ENCODE peak calls at places on chromosomes 7 and 10, in four cellular contexts. One of them, this sample, is unnamed.

GRCh38 chr10:11793762-11794479 is 29.2 kb upstream of the PROSER2 start:
- DNase-seq in cardiac fibroblast: peak
- DNase-seq in GM06990: no peak
- DNase-seq in NCI-H2171 treated with DMSO at 0.1 percent for 48 hours: no peak
- DNase-seq in this sample: peak

GRCh38 chr7:33237034-33237433 is 107.7 kb downstream of the BBS9 start:
- DNase-seq in NCI-H2171 treated with DMSO at 0.1 percent for 48 hours: no peak
- DNase-seq in GM06990: no peak
- DNase-seq in cardiac fibroblast: peak
- DNase-seq in this sample: peak

GRCh38 chr7:81150951-81151361 is 232.1 kb upstream of the SEMA3C start:
- DNase-seq in GM06990: no peak
- DNase-seq in cardiac fibroblast: peak
- DNase-seq in NCI-H2171 treated with DMSO at 0.1 percent for 48 hours: no peak
- DNase-seq in this sample: no peak

GRCh38 chr7:142583424-142583823 is 165.8 kb upstream of the PRSS1 start:
- DNase-seq in cardiac fibroblast: peak
- DNase-seq in GM06990: peak
- DNase-seq in NCI-H2171 treated with DMSO at 0.1 percent for 48 hours: no peak
- DNase-seq in this sample: peak

GRCh38 chr10:25631471-25631870 is 302.6 kb upstream of the MYO3A start:
- DNase-seq in GM06990: no peak
- DNase-seq in NCI-H2171 treated with DMSO at 0.1 percent for 48 hours: no peak
- DNase-seq in cardiac fibroblast: no peak
- DNase-seq in this sample: no peak

GRCh38 chr7:150514748-150515222 is at the start of gene GIMAP7:
- DNase-seq in NCI-H2171 treated with DMSO at 0.1 percent for 48 hours: no peak
- DNase-seq in cardiac fibroblast: no peak
- DNase-seq in GM06990: peak
- DNase-seq in this sample: peak

GRCh38 chr7:158097511-158098124 is 490.0 kb downstream of the PTPRN2 start:
- DNase-seq in NCI-H2171 treated with DMSO at 0.1 percent for 48 hours: no peak
- DNase-seq in GM06990: no peak
- DNase-seq in cardiac fibroblast: no peak
- DNase-seq in this sample: no peak

GRCh38 chr10:129872001-129872400 is 92.1 kb downstream of the EBF3 start:
- DNase-seq in GM06990: no peak
- DNase-seq in NCI-H2171 treated with DMSO at 0.1 percent for 48 hours: peak
- DNase-seq in cardiac fibroblast: no peak
- DNase-seq in this sample: no peak

GRCh38 chr7:81339946-81340345 is 421.1 kb upstream of the SEMA3C start:
- DNase-seq in GM06990: no peak
- DNase-seq in cardiac fibroblast: peak
- DNase-seq in NCI-H2171 treated with DMSO at 0.1 percent for 48 hours: no peak
- DNase-seq in this sample: no peak

GRCh38 chr7:150962743-150963399 is 15.2 kb downstream of the KCNH2 start:
- DNase-seq in GM06990: no peak
- DNase-seq in NCI-H2171 treated with DMSO at 0.1 percent for 48 hours: peak
- DNase-seq in cardiac fibroblast: peak
- DNase-seq in this sample: peak

GRCh38 chr7:137084607-137085380 is 216.3 kb downstream of the CHRM2 start:
- DNase-seq in NCI-H2171 treated with DMSO at 0.1 percent for 48 hours: no peak
- DNase-seq in cardiac fibroblast: no peak
- DNase-seq in GM06990: no peak
- DNase-seq in this sample: no peak

GRCh38 chr7:50852901-50853300 is 70.2 kb upstream of the GRB10 start:
- DNase-seq in NCI-H2171 treated with DMSO at 0.1 percent for 48 hours: no peak
- DNase-seq in GM06990: no peak
- DNase-seq in cardiac fibroblast: no peak
- DNase-seq in this sample: no peak

GRCh38 chr7:45407730-45408406 is 166.3 kb upstream of the ADCY1 start:
- DNase-seq in GM06990: no peak
- DNase-seq in cardiac fibroblast: no peak
- DNase-seq in NCI-H2171 treated with DMSO at 0.1 percent for 48 hours: no peak
- DNase-seq in this sample: no peak

GRCh38 chr10:74081192-74081803 is 69.3 kb downstream of the AP3M1 start:
- DNase-seq in NCI-H2171 treated with DMSO at 0.1 percent for 48 hours: peak
- DNase-seq in GM06990: no peak
- DNase-seq in cardiac fibroblast: peak
- DNase-seq in this sample: peak

GRCh38 chr7:51275532-51275931 is 41.1 kb downstream of the COBL start:
- DNase-seq in GM06990: no peak
- DNase-seq in NCI-H2171 treated with DMSO at 0.1 percent for 48 hours: no peak
- DNase-seq in cardiac fibroblast: no peak
- DNase-seq in this sample: no peak

GRCh38 chr7:130649004-130649790 is 19.4 kb downstream of the COPG2 start:
- DNase-seq in cardiac fibroblast: peak
- DNase-seq in GM06990: peak
- DNase-seq in NCI-H2171 treated with DMSO at 0.1 percent for 48 hours: peak
- DNase-seq in this sample: peak

GRCh38 chr7:148584154-148584827 is 6.3 kb upstream of the C7orf33 start:
- DNase-seq in cardiac fibroblast: no peak
- DNase-seq in GM06990: peak
- DNase-seq in NCI-H2171 treated with DMSO at 0.1 percent for 48 hours: no peak
- DNase-seq in this sample: no peak

GRCh38 chr10:96756111-96756903 is 36.0 kb upstream of the PIK3AP1 start:
- DNase-seq in GM06990: no peak
- DNase-seq in cardiac fibroblast: no peak
- DNase-seq in NCI-H2171 treated with DMSO at 0.1 percent for 48 hours: no peak
- DNase-seq in this sample: no peak

GRCh38 chr7:55537458-55537825 is 34.9 kb downstream of the VOPP1 start:
- DNase-seq in GM06990: no peak
- DNase-seq in cardiac fibroblast: no peak
- DNase-seq in NCI-H2171 treated with DMSO at 0.1 percent for 48 hours: no peak
- DNase-seq in this sample: no peak

GRCh38 chr10:118754556-118755423 is at the start of gene CACUL1:
- DNase-seq in NCI-H2171 treated with DMSO at 0.1 percent for 48 hours: peak
- DNase-seq in cardiac fibroblast: peak
- DNase-seq in GM06990: peak
- DNase-seq in this sample: peak

GRCh38 chr7:97732567-97733275 is 835 bp downstream of the TAC1 start:
- DNase-seq in NCI-H2171 treated with DMSO at 0.1 percent for 48 hours: no peak
- DNase-seq in GM06990: no peak
- DNase-seq in cardiac fibroblast: no peak
- DNase-seq in this sample: no peak

GRCh38 chr10:73553316-73553715 is 37.8 kb downstream of the USP54 start:
- DNase-seq in NCI-H2171 treated with DMSO at 0.1 percent for 48 hours: no peak
- DNase-seq in GM06990: no peak
- DNase-seq in cardiac fibroblast: no peak
- DNase-seq in this sample: no peak

GRCh38 chr7:42932861-42933591 is 850 bp downstream of the MRPL32 start:
- DNase-seq in NCI-H2171 treated with DMSO at 0.1 percent for 48 hours: peak
- DNase-seq in GM06990: no peak
- DNase-seq in cardiac fibroblast: peak
- DNase-seq in this sample: peak

GRCh38 chr10:87771871-87772500 is 46.0 kb downstream of the ATAD1 start:
- DNase-seq in cardiac fibroblast: peak
- DNase-seq in NCI-H2171 treated with DMSO at 0.1 percent for 48 hours: peak
- DNase-seq in GM06990: no peak
- DNase-seq in this sample: peak

GRCh38 chr10:131815366-131816156 is 85.2 kb upstream of the PPP2R2D start:
- DNase-seq in NCI-H2171 treated with DMSO at 0.1 percent for 48 hours: no peak
- DNase-seq in cardiac fibroblast: no peak
- DNase-seq in GM06990: no peak
- DNase-seq in this sample: no peak

GRCh38 chr7:30654296-30655090 is 27.8 kb downstream of the CRHR2 start:
- DNase-seq in GM06990: no peak
- DNase-seq in NCI-H2171 treated with DMSO at 0.1 percent for 48 hours: no peak
- DNase-seq in cardiac fibroblast: no peak
- DNase-seq in this sample: no peak

GRCh38 chr7:64884085-64884912 is 18.8 kb upstream of the ZNF273 start:
- DNase-seq in NCI-H2171 treated with DMSO at 0.1 percent for 48 hours: no peak
- DNase-seq in cardiac fibroblast: no peak
- DNase-seq in GM06990: no peak
- DNase-seq in this sample: no peak

GRCh38 chr7:116500071-116500853 is 724 bp downstream of the CAV2 start:
- DNase-seq in NCI-H2171 treated with DMSO at 0.1 percent for 48 hours: no peak
- DNase-seq in cardiac fibroblast: peak
- DNase-seq in GM06990: peak
- DNase-seq in this sample: peak

GRCh38 chr10:9681655-9682054 is 1336.0 kb upstream of the CELF2 start:
- DNase-seq in cardiac fibroblast: no peak
- DNase-seq in GM06990: no peak
- DNase-seq in NCI-H2171 treated with DMSO at 0.1 percent for 48 hours: no peak
- DNase-seq in this sample: no peak

GRCh38 chr7:80918406-80918805 is 445 bp downstream of the SEMA3C start:
- DNase-seq in NCI-H2171 treated with DMSO at 0.1 percent for 48 hours: peak
- DNase-seq in cardiac fibroblast: peak
- DNase-seq in GM06990: no peak
- DNase-seq in this sample: no peak

This sample was measured in lung microvascular endothelial cell.